ENCODE peak calls at places on chromosomes 12 and 14, in four cellular contexts. T is GM12878, S is K562, Y is HL-60. K is an unnamed sample.

GRCh38 chr12:52559979-52560378 is 7.0 kb upstream of the KRT71 start:
- DNase-seq in Y (no peak), S (no peak), T (no peak), K (no peak)

GRCh38 chr14:102182190-102182589 is 42.5 kb downstream of the WDR20 start:
- DNase-seq in Y (no peak), S (no peak), T (no peak), K (no peak)

GRCh38 chr12:113396828-113397496 is 6.7 kb downstream of the SDS start:
- DNase-seq in T (no peak), Y (no peak), S (no peak), K (no peak)

GRCh38 chr14:35419429-35419841 is 14.9 kb upstream of the NFKBIA start:
- DNase-seq in S (no peak), Y (no peak), T (no peak), K (no peak)

GRCh38 chr12:108438687-108439086 is 76.4 kb upstream of the FICD start:
- DNase-seq in Y (no peak), S (no peak), T (no peak), K (no peak)

GRCh38 chr12:105085537-105085936 is 1.3 kb upstream of the ALDH1L2 start:
- DNase-seq in S (no peak), T (no peak), Y (no peak), K (no peak)

GRCh38 chr12:32366704-32367103 is 32.7 kb upstream of the FGD4 start:
- DNase-seq in S (no peak), Y (no peak), T (no peak), K (no peak)

GRCh38 chr12:26203167-26203566 is 7.8 kb downstream of the SSPN start:
- DNase-seq in S (no peak), T (no peak), Y (no peak), K (no peak)

GRCh38 chr12:59459966-59460365 is 135.9 kb upstream of the SLC16A7 start:
- DNase-seq in S (no peak), Y (no peak), T (no peak), K (no peak)

GRCh38 chr12:56221233-56221756 is 427 bp downstream of the RNF41 start:
- DNase-seq in Y (no peak), T (no peak), S (no peak), K (no peak)

GRCh38 chr12:108930155-108930554 is 50.3 kb downstream of the DAO start:
- DNase-seq in Y (no peak), T (peak; percentile 35), S (no peak), K (no peak)

GRCh38 chr12:13727707-13728147 is 253.7 kb downstream of the GRIN2B start:
- DNase-seq in S (no peak), T (no peak), Y (no peak), K (no peak)

GRCh38 chr12:23063206-23063605 is 438.2 kb downstream of the ETNK1 start:
- DNase-seq in Y (no peak), T (no peak), S (no peak), K (no peak)

GRCh38 chr12:53103860-53104305 is 597 bp downstream of the SOAT2 start:
- DNase-seq in S (no peak), T (peak; percentile 44), Y (peak; percentile 76), K (no peak)

GRCh38 chr12:47079894-47080724 is at the start of gene AMIGO2:
- DNase-seq in S (peak; percentile 57), T (no peak), Y (no peak), K (no peak)

GRCh38 chr14:53109028-53109687 is 44.0 kb downstream of the DDHD1 start:
- DNase-seq in Y (no peak), T (peak; percentile 82), S (no peak), K (peak; percentile 21)

GRCh38 chr14:91418387-91419043 is 895 bp upstream of the CCDC88C start:
- DNase-seq in Y (peak; percentile 57), T (no peak), S (peak; percentile 43), K (no peak)

GRCh38 chr12:78473136-78473535 is 391.4 kb upstream of the SYT1 start:
- DNase-seq in S (no peak), T (no peak), Y (no peak), K (no peak)

GRCh38 chr14:52876311-52876710 is 74.5 kb downstream of the FERMT2 start:
- DNase-seq in S (no peak), Y (no peak), T (no peak), K (no peak)

GRCh38 chr12:101086490-101086889 is 123.5 kb downstream of the SLC5A8 start:
- DNase-seq in T (no peak), S (no peak), Y (no peak), K (no peak)

GRCh38 chr12:97292588-97292987 is 170.0 kb upstream of the RMST start:
- DNase-seq in Y (no peak), S (no peak), T (no peak), K (no peak)

GRCh38 chr12:31339831-31340622 is 14.1 kb upstream of the SINHCAF start:
- DNase-seq in T (no peak), S (no peak), Y (no peak), K (no peak)

GRCh38 chr12:55850893-55851292 is 8.2 kb upstream of the MMP19 start:
- DNase-seq in T (no peak), Y (no peak), S (no peak), K (no peak)

GRCh38 chr14:23602181-23603095 is 23.8 kb upstream of the JPH4 start:
- DNase-seq in S (no peak), Y (no peak), T (no peak), K (no peak)

GRCh38 chr14:48027115-48027514 is 351.7 kb upstream of the MDGA2 start:
- DNase-seq in S (no peak), T (no peak), Y (no peak), K (no peak)

GRCh38 chr14:31265701-31266398 is 58.3 kb upstream of the HECTD1 start:
- DNase-seq in Y (no peak), T (no peak), S (no peak), K (no peak)

GRCh38 chr12:98416845-98417244 is 98.5 kb upstream of the TMPO start:
- DNase-seq in S (no peak), Y (no peak), T (no peak), K (no peak)

GRCh38 chr14:33291529-33292104 is 352.9 kb downstream of the NPAS3 start:
- DNase-seq in S (no peak), T (no peak), Y (no peak), K (no peak)

GRCh38 chr12:120234643-120235368 is 30.7 kb downstream of the PXN start:
- DNase-seq in S (peak; percentile 72), T (no peak), Y (no peak), K (no peak)

GRCh38 chr12:110282343-110282860 is 1.4 kb downstream of the ATP2A2 start:
- DNase-seq in S (no peak), Y (no peak), T (no peak), K (no peak)

GRCh38 chr14:51862171-51862838 is 1.9 kb downstream of the GNG2 start:
- DNase-seq in T (no peak), S (no peak), Y (no peak), K (no peak)

GRCh38 chr14:75295491-75296338 is 17.1 kb downstream of the FOS start:
- DNase-seq in T (no peak), Y (peak; percentile 56), S (peak; percentile 52), K (peak; percentile 51)
- TF ChIP-seq POLR2AphosphoS5 in T (no peak), Y (peak; percentile 27), S (no peak), K (no peak)

DNA sequence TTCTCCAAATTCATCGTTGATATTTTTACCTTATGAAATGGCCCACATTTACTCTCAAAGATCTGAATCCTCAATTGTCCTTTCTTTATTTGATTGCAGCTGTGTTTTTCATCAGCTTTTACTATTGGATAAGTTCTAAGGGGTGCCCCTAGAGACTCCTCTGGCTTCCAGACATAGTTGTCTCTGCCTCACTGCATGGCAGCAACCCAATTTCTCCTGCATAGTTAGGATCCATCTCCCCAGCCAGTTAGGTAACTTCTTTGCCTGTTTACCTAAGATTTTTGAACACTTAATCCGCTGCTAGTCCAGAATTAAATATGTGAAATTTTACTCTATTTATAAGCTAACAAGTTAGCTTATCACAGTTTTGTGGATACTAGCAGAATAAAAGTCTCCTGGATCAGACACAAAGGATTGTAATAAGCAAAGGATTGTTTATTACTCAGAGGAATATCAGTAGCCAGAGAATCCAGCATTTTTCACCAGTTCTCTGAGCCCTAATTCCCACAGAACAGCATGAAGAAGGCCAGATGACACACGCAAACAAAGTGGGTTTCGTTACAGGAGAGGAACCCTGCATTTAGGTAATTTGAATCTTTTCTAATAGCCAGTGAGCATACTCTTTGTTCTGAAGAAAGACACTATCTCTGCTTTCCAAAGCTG is 101.1 kb downstream of the BBS10 start:
- DNase-seq in Y (no peak), S (no peak), T (no peak), K (no peak)
- TF ChIP-seq SPI1 in Y (no peak), S (no peak), T (no peak), K (no peak)

DNA sequence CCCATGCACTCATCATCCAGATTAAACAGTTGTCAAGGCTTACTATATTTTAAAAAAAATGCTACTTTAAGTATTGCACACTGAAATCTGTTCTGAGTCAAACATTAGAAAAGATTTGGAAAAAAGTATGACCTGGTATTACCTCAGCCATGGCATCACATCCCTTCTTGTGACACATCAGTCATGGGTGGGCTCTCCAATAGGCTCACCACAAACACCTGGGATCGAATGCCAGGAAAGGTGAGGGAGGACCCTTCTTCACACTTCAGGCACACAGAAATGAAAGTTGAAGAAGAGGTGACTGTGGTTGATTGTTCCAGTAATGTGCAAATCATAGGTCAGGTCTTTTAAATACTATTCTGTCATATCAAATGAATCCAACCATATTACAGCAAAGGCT is 36.6 kb upstream of the GZMB start:
- DNase-seq in S (no peak), T (no peak), Y (no peak), K (no peak)
- TF ChIP-seq POLR2AphosphoS5 in S (no peak), T (no peak), Y (no peak), K (no peak)

DNA sequence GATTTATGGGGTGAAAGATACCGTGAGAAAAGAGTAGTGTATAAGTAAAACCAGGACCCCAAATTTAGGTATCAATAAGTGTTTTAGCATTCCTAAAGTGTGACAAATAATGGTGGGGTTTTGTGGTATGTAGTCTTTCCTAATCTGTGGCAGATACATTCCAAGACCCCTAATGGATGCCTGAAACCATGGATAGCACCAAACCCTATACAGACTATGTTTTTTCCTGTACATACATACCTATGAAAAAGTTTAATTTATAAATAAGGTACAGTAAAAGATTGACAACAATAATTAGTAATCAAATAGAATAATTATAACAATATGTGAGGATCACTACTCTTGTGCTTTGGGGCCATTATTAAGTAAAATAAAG is 14.4 kb upstream of the TCP11L2 start:
- DNase-seq in Y (no peak), T (no peak), S (no peak), K (no peak)
- TF ChIP-seq SPI1 in Y (no peak), T (no peak), S (no peak), K (no peak)

GRCh38 chr14:65170768-65171251 is 68.5 kb upstream of the MAX start:
- DNase-seq in T (peak; percentile 40), Y (no peak), S (no peak), K (no peak)
- TF ChIP-seq POLR2AphosphoS5 in T (no peak), Y (no peak), S (no peak), K (peak; percentile 26)

GRCh38 chr12:24997496-24997895 is 48.6 kb upstream of the BCAT1 start:
- DNase-seq in Y (no peak), S (no peak), T (no peak), K (no peak)

GRCh38 chr12:24996820-24997219 is 47.9 kb upstream of the BCAT1 start:
- DNase-seq in Y (no peak), S (no peak), T (no peak), K (no peak)

GRCh38 chr12:25001311-25001710 is 52.4 kb upstream of the BCAT1 start:
- DNase-seq in Y (no peak), S (no peak), T (no peak), K (no peak)

GRCh38 chr12:24996102-24996797 is 47.3 kb upstream of the BCAT1 start:
- DNase-seq in S (no peak), T (no peak), Y (no peak), K (no peak)

GRCh38 chr12:24997970-24998582 is 49.2 kb upstream of the BCAT1 start:
- DNase-seq in S (no peak), T (peak; percentile 92), Y (no peak), K (peak; percentile 14)
- TF ChIP-seq SPI1 in S (no peak), T (peak; percentile 72), Y (no peak), K (peak; percentile 74)